ENCODE peak calls at places on chromosome 7, in four cellular contexts. One of them, this sample, is unnamed.
A peak's percentile ranks its signal among the peaks of the same experiment; 100 is the strongest.

GRCh38 chr7:32500922-32501341 is 5.6 kb downstream of the AVL9 start:
- DNase-seq in AG04450: no peak
- DNase-seq in stimulated activated CD4-positive, alpha-beta T cell treated with anti-CD3 and anti-CD28 coated beads, Interleukin-4, amount 100 ng/mL, for 4 hours: no peak
- DNase-seq in ovary: no peak
- DNase-seq in this sample: no peak

GRCh38 chr7:137996386-137996851 is 5.5 kb downstream of the CREB3L2 start:
- DNase-seq in ovary: no peak
- DNase-seq in AG04450: no peak
- DNase-seq in stimulated activated CD4-positive, alpha-beta T cell treated with anti-CD3 and anti-CD28 coated beads, Interleukin-4, amount 100 ng/mL, for 4 hours: no peak
- DNase-seq in this sample: peak; percentile 65

GRCh38 chr7:105244594-105244993 is 144.1 kb downstream of the SRPK2 start:
- DNase-seq in stimulated activated CD4-positive, alpha-beta T cell treated with anti-CD3 and anti-CD28 coated beads, Interleukin-4, amount 100 ng/mL, for 4 hours: no peak
- DNase-seq in AG04450: no peak
- DNase-seq in ovary: no peak
- DNase-seq in this sample: no peak

GRCh38 chr7:13880789-13881188 is 108.7 kb downstream of the ETV1 start:
- DNase-seq in ovary: no peak
- DNase-seq in AG04450: peak; percentile 63
- DNase-seq in stimulated activated CD4-positive, alpha-beta T cell treated with anti-CD3 and anti-CD28 coated beads, Interleukin-4, amount 100 ng/mL, for 4 hours: no peak
- DNase-seq in this sample: no peak

GRCh38 chr7:157347217-157347904 is 10.6 kb downstream of the DNAJB6 start:
- DNase-seq in AG04450: peak; percentile 33
- DNase-seq in stimulated activated CD4-positive, alpha-beta T cell treated with anti-CD3 and anti-CD28 coated beads, Interleukin-4, amount 100 ng/mL, for 4 hours: peak; percentile 52
- DNase-seq in ovary: peak; percentile 67
- DNase-seq in this sample: no peak

GRCh38 chr7:51340029-51340838 is 23.6 kb upstream of the COBL start:
- DNase-seq in ovary: no peak
- DNase-seq in AG04450: no peak
- DNase-seq in stimulated activated CD4-positive, alpha-beta T cell treated with anti-CD3 and anti-CD28 coated beads, Interleukin-4, amount 100 ng/mL, for 4 hours: no peak
- DNase-seq in this sample: no peak

GRCh38 chr7:66727058-66727457 is 13.5 kb upstream of the RABGEF1 start:
- DNase-seq in ovary: no peak
- DNase-seq in stimulated activated CD4-positive, alpha-beta T cell treated with anti-CD3 and anti-CD28 coated beads, Interleukin-4, amount 100 ng/mL, for 4 hours: no peak
- DNase-seq in AG04450: no peak
- DNase-seq in this sample: no peak

GRCh38 chr7:333399-333776 is 43.4 kb downstream of the FOXL3 start:
- DNase-seq in stimulated activated CD4-positive, alpha-beta T cell treated with anti-CD3 and anti-CD28 coated beads, Interleukin-4, amount 100 ng/mL, for 4 hours: no peak
- DNase-seq in AG04450: no peak
- DNase-seq in ovary: no peak
- DNase-seq in this sample: no peak

GRCh38 chr7:41457832-41458437 is 245.0 kb downstream of the INHBA start:
- DNase-seq in AG04450: no peak
- DNase-seq in ovary: no peak
- DNase-seq in stimulated activated CD4-positive, alpha-beta T cell treated with anti-CD3 and anti-CD28 coated beads, Interleukin-4, amount 100 ng/mL, for 4 hours: no peak
- DNase-seq in this sample: no peak

GRCh38 chr7:25069900-25070443 is 55.1 kb downstream of the CYCS start:
- DNase-seq in stimulated activated CD4-positive, alpha-beta T cell treated with anti-CD3 and anti-CD28 coated beads, Interleukin-4, amount 100 ng/mL, for 4 hours: peak; percentile 29
- DNase-seq in AG04450: peak; percentile 56
- DNase-seq in ovary: peak; percentile 75
- DNase-seq in this sample: peak; percentile 69

GRCh38 chr7:157087646-157088045 is 51.1 kb upstream of the UBE3C start:
- DNase-seq in AG04450: no peak
- DNase-seq in ovary: no peak
- DNase-seq in stimulated activated CD4-positive, alpha-beta T cell treated with anti-CD3 and anti-CD28 coated beads, Interleukin-4, amount 100 ng/mL, for 4 hours: no peak
- DNase-seq in this sample: no peak

GRCh38 chr7:47454961-47455871 is 126.7 kb downstream of the TNS3 start:
- DNase-seq in AG04450: no peak
- DNase-seq in ovary: no peak
- DNase-seq in stimulated activated CD4-positive, alpha-beta T cell treated with anti-CD3 and anti-CD28 coated beads, Interleukin-4, amount 100 ng/mL, for 4 hours: no peak
- DNase-seq in this sample: no peak

GRCh38 chr7:4739528-4739992 is 35.9 kb upstream of the AP5Z1 start:
- DNase-seq in stimulated activated CD4-positive, alpha-beta T cell treated with anti-CD3 and anti-CD28 coated beads, Interleukin-4, amount 100 ng/mL, for 4 hours: peak; percentile 56
- DNase-seq in AG04450: no peak
- DNase-seq in ovary: peak; percentile 53
- DNase-seq in this sample: no peak

GRCh38 chr7:132558815-132559214 is 17.5 kb downstream of the PLXNA4 start:
- DNase-seq in stimulated activated CD4-positive, alpha-beta T cell treated with anti-CD3 and anti-CD28 coated beads, Interleukin-4, amount 100 ng/mL, for 4 hours: no peak
- DNase-seq in ovary: no peak
- DNase-seq in AG04450: no peak
- DNase-seq in this sample: no peak

GRCh38 chr7:113394856-113395255 is 276.5 kb upstream of the SMIM30 start:
- DNase-seq in stimulated activated CD4-positive, alpha-beta T cell treated with anti-CD3 and anti-CD28 coated beads, Interleukin-4, amount 100 ng/mL, for 4 hours: no peak
- DNase-seq in ovary: no peak
- DNase-seq in AG04450: no peak
- DNase-seq in this sample: no peak

GRCh38 chr7:155860840-155861479 is 48.7 kb upstream of the SHH start:
- DNase-seq in ovary: no peak
- DNase-seq in stimulated activated CD4-positive, alpha-beta T cell treated with anti-CD3 and anti-CD28 coated beads, Interleukin-4, amount 100 ng/mL, for 4 hours: no peak
- DNase-seq in AG04450: peak; percentile 36
- DNase-seq in this sample: no peak

GRCh38 chr7:80312139-80312661 is 177.6 kb downstream of the GNAI1 start:
- DNase-seq in AG04450: peak; percentile 72
- DNase-seq in stimulated activated CD4-positive, alpha-beta T cell treated with anti-CD3 and anti-CD28 coated beads, Interleukin-4, amount 100 ng/mL, for 4 hours: no peak
- DNase-seq in ovary: no peak
- DNase-seq in this sample: no peak

GRCh38 chr7:32890010-32890552 is 1.5 kb downstream of the KBTBD2 start:
- DNase-seq in ovary: no peak
- DNase-seq in stimulated activated CD4-positive, alpha-beta T cell treated with anti-CD3 and anti-CD28 coated beads, Interleukin-4, amount 100 ng/mL, for 4 hours: no peak
- DNase-seq in AG04450: no peak
- DNase-seq in this sample: peak; percentile 24

GRCh38 chr7:116576350-116577319 is 51.8 kb downstream of the CAV1 start:
- DNase-seq in AG04450: peak; percentile 89
- DNase-seq in ovary: no peak
- DNase-seq in stimulated activated CD4-positive, alpha-beta T cell treated with anti-CD3 and anti-CD28 coated beads, Interleukin-4, amount 100 ng/mL, for 4 hours: no peak
- DNase-seq in this sample: no peak

GRCh38 chr7:42672339-42672990 is 239.4 kb downstream of the C7orf25 start:
- DNase-seq in AG04450: no peak
- DNase-seq in stimulated activated CD4-positive, alpha-beta T cell treated with anti-CD3 and anti-CD28 coated beads, Interleukin-4, amount 100 ng/mL, for 4 hours: no peak
- DNase-seq in ovary: no peak
- DNase-seq in this sample: no peak

GRCh38 chr7:2564970-2565546 is 6.3 kb downstream of the IQCE start:
- DNase-seq in AG04450: no peak
- DNase-seq in stimulated activated CD4-positive, alpha-beta T cell treated with anti-CD3 and anti-CD28 coated beads, Interleukin-4, amount 100 ng/mL, for 4 hours: no peak
- DNase-seq in ovary: no peak
- DNase-seq in this sample: no peak

GRCh38 chr7:121475806-121476205 is 79.7 kb upstream of the FAM3C start:
- DNase-seq in stimulated activated CD4-positive, alpha-beta T cell treated with anti-CD3 and anti-CD28 coated beads, Interleukin-4, amount 100 ng/mL, for 4 hours: no peak
- DNase-seq in ovary: peak; percentile 78
- DNase-seq in AG04450: no peak
- DNase-seq in this sample: no peak

GRCh38 chr7:80722596-80723141 is 84.2 kb downstream of the CD36 start:
- DNase-seq in stimulated activated CD4-positive, alpha-beta T cell treated with anti-CD3 and anti-CD28 coated beads, Interleukin-4, amount 100 ng/mL, for 4 hours: no peak
- DNase-seq in AG04450: peak; percentile 99
- DNase-seq in ovary: peak; percentile 33
- DNase-seq in this sample: peak; percentile 43

GRCh38 chr7:122166708-122167107 is 22.7 kb upstream of the AASS start:
- DNase-seq in AG04450: no peak
- DNase-seq in ovary: peak; percentile 26
- DNase-seq in stimulated activated CD4-positive, alpha-beta T cell treated with anti-CD3 and anti-CD28 coated beads, Interleukin-4, amount 100 ng/mL, for 4 hours: no peak
- DNase-seq in this sample: no peak

GRCh38 chr7:127447326-127447945 is 54.9 kb upstream of the ZNF800 start:
- DNase-seq in stimulated activated CD4-positive, alpha-beta T cell treated with anti-CD3 and anti-CD28 coated beads, Interleukin-4, amount 100 ng/mL, for 4 hours: peak; percentile 43
- DNase-seq in AG04450: peak; percentile 3
- DNase-seq in ovary: no peak
- DNase-seq in this sample: peak; percentile 87

GRCh38 chr7:1484569-1484968 is 19.6 kb downstream of the INTS1 start:
- DNase-seq in AG04450: no peak
- DNase-seq in stimulated activated CD4-positive, alpha-beta T cell treated with anti-CD3 and anti-CD28 coated beads, Interleukin-4, amount 100 ng/mL, for 4 hours: no peak
- DNase-seq in ovary: no peak
- DNase-seq in this sample: no peak

GRCh38 chr7:37234928-37235327 is 213.7 kb downstream of the ELMO1 start:
- DNase-seq in AG04450: no peak
- DNase-seq in stimulated activated CD4-positive, alpha-beta T cell treated with anti-CD3 and anti-CD28 coated beads, Interleukin-4, amount 100 ng/mL, for 4 hours: no peak
- DNase-seq in ovary: no peak
- DNase-seq in this sample: peak; percentile 56